ENCODE peak calls at places on chromosomes 1 and 21, in four cellular contexts. Y, O, C and M are unnamed samples. For H3K27me3, the result is how much of the 10 kb centered on the place peaks cover.

GRCh38 chr21:17387030-17387617 is 125.7 kb upstream of the CXADR start:
- DNase-seq in C (peak), O (no peak), Y (peak), M (peak)

GRCh38 chr1:92479587-92479986 is 7.1 kb downstream of the GFI1 start:
- DNase-seq in C (no peak), O (no peak), Y (no peak), M (no peak)

GRCh38 chr21:42146251-42146805 is 72.6 kb upstream of the ABCG1 start:
- DNase-seq in C (no peak), O (peak), Y (no peak), M (no peak)

GRCh38 chr1:156812293-156812990 is 4.2 kb downstream of the SH2D2A start:
- DNase-seq in C (no peak), O (no peak), Y (no peak), M (no peak)

GRCh38 chr1:156122519-156123355 is 8.2 kb downstream of the LMNA start:
- DNase-seq in O (no peak), Y (no peak), C (peak), M (peak)

GRCh38 chr1:50851466-50851865 is 108.6 kb downstream of the FAF1 start:
- DNase-seq in C (no peak), O (no peak), Y (no peak), M (no peak)

GRCh38 chr1:63878914-63879313 is 105.1 kb downstream of the ROR1 start:
- DNase-seq in C (peak), Y (no peak), O (no peak), M (no peak)

GRCh38 chr1:24909388-24909898 is 20.6 kb downstream of the RUNX3 start:
- DNase-seq in O (peak), C (peak), Y (peak), M (peak)

GRCh38 chr1:44423706-44424546 is 18.9 kb downstream of the RNF220 start:
- DNase-seq in O (no peak), Y (no peak), C (peak), M (no peak)

GRCh38 chr21:26966978-26967913 is at the start of gene ADAMTS5:
- DNase-seq in C (peak), Y (no peak), O (peak), M (peak)

GRCh38 chr1:40058097-40058452 is 17.5 kb downstream of the CAP1 start:
- DNase-seq in O (no peak), C (no peak), Y (no peak), M (no peak)

GRCh38 chr1:55244476-55245109 is 29.4 kb upstream of the USP24 start:
- DNase-seq in C (peak), O (no peak), Y (no peak), M (no peak)

DNA sequence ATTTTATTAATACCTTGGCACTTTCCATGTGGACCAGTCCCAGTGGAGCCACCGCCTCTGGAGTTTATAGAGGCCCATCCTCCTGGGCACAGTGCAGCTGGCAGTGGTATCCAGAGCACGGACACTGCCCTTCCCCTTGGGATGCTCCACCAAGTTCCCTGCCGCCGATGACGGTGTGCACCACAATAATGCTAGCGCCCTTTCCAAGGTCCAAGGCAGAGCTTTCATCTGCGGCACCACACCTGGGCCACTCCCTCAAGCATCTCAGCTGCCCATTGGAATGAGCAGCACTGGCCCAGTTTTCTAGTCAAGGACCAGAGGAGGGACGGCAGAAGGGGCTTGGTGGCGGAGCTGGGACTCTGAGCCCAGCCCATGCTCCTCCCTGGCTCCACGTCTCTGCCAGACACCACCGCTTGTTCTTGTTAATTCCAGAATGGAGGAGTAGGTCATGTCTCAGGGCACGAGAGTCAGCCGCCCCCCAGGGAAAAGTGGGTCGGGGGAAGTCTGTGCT is 24.5 kb downstream of the SIM2 start:
- DNase-seq in O (peak), C (no peak), Y (no peak), M (no peak)
- H3K27me3 ChIP-seq in O (under half), C (under half), Y (under half), M (under half)

GRCh38 chr1:116793357-116793935 is 39.2 kb downstream of the CD2 start:
- DNase-seq in O (no peak), C (no peak), Y (no peak), M (no peak)

GRCh38 chr1:116791727-116792126 is 37.5 kb downstream of the CD2 start:
- DNase-seq in O (no peak), C (no peak), Y (no peak), M (no peak)

GRCh38 chr1:116794804-116795481 is 40.7 kb downstream of the CD2 start:
- DNase-seq in O (no peak), Y (no peak), C (no peak), M (no peak)

GRCh38 chr1:116795482-116795829 is 41.2 kb downstream of the CD2 start:
- DNase-seq in Y (no peak), C (no peak), O (no peak), M (no peak)
- H3K27me3 ChIP-seq in Y (under half), C (under half), O (under half), M (under half)

GRCh38 chr1:119394085-119394484 is 20.9 kb upstream of the HSD3B2 start:
- DNase-seq in C (no peak), Y (no peak), O (no peak), M (no peak)
- H3K27me3 ChIP-seq in C (under half), Y (under half), O (under half), M (under half)

GRCh38 chr1:33878392-33878791 is 14.5 kb downstream of the HMGB4 start:
- DNase-seq in Y (no peak), C (no peak), O (no peak), M (no peak)

GRCh38 chr1:33872681-33873080 is 8.8 kb downstream of the HMGB4 start:
- DNase-seq in O (no peak), C (peak), Y (no peak), M (peak)

GRCh38 chr1:33872275-33872674 is 8.4 kb downstream of the HMGB4 start:
- DNase-seq in O (no peak), Y (no peak), C (no peak), M (peak)

GRCh38 chr1:33876970-33877680 is 13.2 kb downstream of the HMGB4 start:
- DNase-seq in C (peak), Y (no peak), O (no peak), M (no peak)

DNA sequence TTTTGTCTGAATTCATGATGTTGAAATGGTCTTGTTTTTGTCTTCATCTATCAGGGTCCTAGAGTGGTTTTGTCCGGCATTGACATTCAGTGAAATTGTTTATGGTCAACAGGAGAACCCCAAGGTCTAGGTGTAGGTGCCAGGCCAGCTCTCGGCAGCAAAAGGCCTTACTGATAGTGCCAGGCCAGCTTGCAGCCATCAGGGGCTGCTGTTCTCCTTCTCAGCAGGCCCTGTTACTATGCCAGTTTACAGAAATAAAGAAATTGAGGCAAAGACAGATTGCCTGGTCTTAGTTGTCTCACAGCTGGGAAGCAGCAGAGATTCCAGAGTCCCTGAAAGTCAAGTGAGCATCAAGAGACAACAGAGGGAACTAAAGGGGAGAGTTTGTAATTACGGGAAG is 12.0 kb downstream of the HMGB4 start:
- DNase-seq in Y (no peak), C (no peak), O (no peak), M (no peak)
- H3K27me3 ChIP-seq in Y (under half), C (under half), O (under half), M (half or more)

GRCh38 chr1:3397311-3397710 is 57.2 kb upstream of the ARHGEF16 start:
- DNase-seq in O (no peak), C (no peak), Y (no peak), M (no peak)

GRCh38 chr1:3398741-3399140 is 55.7 kb upstream of the ARHGEF16 start:
- DNase-seq in C (no peak), Y (no peak), O (no peak), M (no peak)

GRCh38 chr1:3401585-3402257 is 52.7 kb upstream of the ARHGEF16 start:
- DNase-seq in C (no peak), Y (no peak), O (no peak), M (no peak)

GRCh38 chr1:3402258-3403010 is 52.0 kb upstream of the ARHGEF16 start:
- DNase-seq in Y (no peak), O (no peak), C (peak), M (no peak)

DNA sequence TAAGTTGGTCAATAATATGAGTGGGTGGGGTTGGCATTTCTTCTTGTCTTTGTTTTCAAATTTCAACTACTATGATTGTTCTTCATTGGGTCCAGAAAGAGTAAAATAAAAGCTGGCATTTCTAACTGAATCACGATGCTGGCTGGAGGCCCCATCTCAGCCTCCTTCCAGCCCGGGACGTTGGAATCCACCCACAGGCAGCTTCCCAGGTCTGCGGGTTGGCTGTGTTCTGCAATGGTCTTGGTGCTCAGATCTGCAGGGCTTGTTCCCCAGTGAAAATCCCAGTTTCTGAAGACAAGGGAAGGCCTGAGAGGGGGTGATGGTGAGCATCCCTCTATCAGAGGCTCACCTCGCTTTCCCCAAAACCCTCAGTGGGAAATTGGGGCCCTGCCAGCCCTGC is 54.7 kb upstream of the ARHGEF16 start:
- DNase-seq in C (peak), Y (no peak), O (no peak), M (no peak)
- H3K27me3 ChIP-seq in C (under half), Y (under half), O (under half), M (under half)

GRCh38 chr1:202200112-202200548 is 6.5 kb downstream of the LGR6 start:
- DNase-seq in C (no peak), Y (no peak), O (no peak), M (no peak)
- H3K27me3 ChIP-seq in C (under half), Y (under half), O (under half), M (under half)

GRCh38 chr1:110556471-110556807 is 37.5 kb upstream of the KCNA10 start:
- DNase-seq in C (no peak), O (no peak), Y (no peak), M (no peak)

GRCh38 chr1:110551278-110551809 is 32.4 kb upstream of the KCNA10 start:
- DNase-seq in C (no peak), O (no peak), Y (no peak), M (no peak)

GRCh38 chr1:110555807-110556470 is 37.0 kb upstream of the KCNA10 start:
- DNase-seq in O (no peak), C (no peak), Y (no peak), M (no peak)

GRCh38 chr1:110557481-110557880 is 38.5 kb upstream of the KCNA10 start:
- DNase-seq in O (no peak), C (no peak), Y (no peak), M (no peak)

GRCh38 chr1:110554871-110555801 is 36.2 kb upstream of the KCNA10 start:
- DNase-seq in O (peak), Y (peak), C (peak), M (peak)
- H3K27me3 ChIP-seq in O (under half), Y (half or more), C (under half), M (half or more)

GRCh38 chr1:33680281-33680840 is 183.5 kb upstream of the HMGB4 start:
- DNase-seq in O (no peak), Y (no peak), C (no peak), M (no peak)
- H3K27me3 ChIP-seq in O (under half), Y (under half), C (under half), M (under half)

DNA sequence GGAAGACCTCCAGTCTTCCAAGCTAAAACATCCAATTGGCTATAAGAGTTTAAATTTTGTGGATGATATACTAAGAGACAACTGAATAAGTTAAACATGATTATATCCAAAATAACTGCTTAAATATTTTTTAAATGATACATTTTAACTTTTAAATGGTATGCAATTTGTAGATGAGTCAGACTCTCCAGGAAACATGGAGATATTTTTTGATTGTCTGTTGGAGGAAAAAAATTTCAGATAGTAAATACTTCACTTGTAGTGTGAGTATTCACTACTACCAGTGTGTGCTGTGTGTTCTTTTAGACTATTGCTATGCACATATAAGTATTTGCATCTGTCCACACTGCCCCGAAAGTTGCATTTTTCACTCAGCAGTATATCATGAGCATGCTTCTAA is 91.1 kb downstream of the USP25 start:
- DNase-seq in Y (no peak), C (peak), O (no peak), M (no peak)
- H3K27me3 ChIP-seq in Y (under half), C (under half), O (under half), M (under half)